ENCODE peak calls at places on chromosomes 16 and 17, in four cellular contexts. One of them, this sample, is unnamed. For H3K9me3, the result is how much of the 10 kb centered on the place peaks cover.

GRCh38 chr16:75389096-75389692 is 44.1 kb downstream of the CFDP1 start:
- DNase-seq in prostate gland: no peak
- DNase-seq in thyroid gland: no peak
- DNase-seq in ovary: no peak
- DNase-seq in this sample: no peak

GRCh38 chr17:65104541-65104940 is 32.6 kb upstream of the RGS9 start:
- DNase-seq in ovary: no peak
- DNase-seq in thyroid gland: no peak
- DNase-seq in prostate gland: no peak
- DNase-seq in this sample: no peak

GRCh38 chr17:30290696-30291570 is 811 bp downstream of the BLMH start:
- DNase-seq in prostate gland: peak
- DNase-seq in thyroid gland: peak
- DNase-seq in ovary: peak
- DNase-seq in this sample: peak

GRCh38 chr16:81445143-81445922 is 725 bp downstream of the CMIP start:
- DNase-seq in ovary: peak
- DNase-seq in prostate gland: no peak
- DNase-seq in thyroid gland: peak
- DNase-seq in this sample: peak

GRCh38 chr16:86428729-86429472 is 81.4 kb upstream of the FOXF1 start:
- DNase-seq in ovary: no peak
- DNase-seq in thyroid gland: no peak
- DNase-seq in prostate gland: no peak
- DNase-seq in this sample: peak

GRCh38 chr17:68821860-68822693 is 133.1 kb downstream of the ABCA8 start:
- DNase-seq in ovary: no peak
- DNase-seq in prostate gland: no peak
- DNase-seq in thyroid gland: no peak
- DNase-seq in this sample: peak

GRCh38 chr16:73092236-73092781 is 44.4 kb upstream of the ZFHX3 start:
- DNase-seq in thyroid gland: no peak
- DNase-seq in ovary: no peak
- DNase-seq in prostate gland: no peak
- DNase-seq in this sample: peak

GRCh38 chr17:17783825-17784598 is 52.8 kb downstream of the SREBF1 start:
- DNase-seq in thyroid gland: peak
- DNase-seq in ovary: peak
- DNase-seq in prostate gland: peak
- DNase-seq in this sample: peak

GRCh38 chr16:51034481-51035109 is 116.5 kb downstream of the SALL1 start:
- DNase-seq in prostate gland: no peak
- DNase-seq in thyroid gland: peak
- DNase-seq in ovary: no peak
- DNase-seq in this sample: no peak

GRCh38 chr16:31001507-31002251 is 8.8 kb downstream of the STX1B start:
- DNase-seq in thyroid gland: no peak
- DNase-seq in prostate gland: no peak
- DNase-seq in ovary: no peak
- DNase-seq in this sample: no peak

GRCh38 chr16:67277999-67278772 is 1.1 kb upstream of the PLEKHG4 start:
- DNase-seq in thyroid gland: no peak
- DNase-seq in prostate gland: no peak
- DNase-seq in ovary: no peak
- DNase-seq in this sample: peak

GRCh38 chr17:152860-153420 is 15.6 kb downstream of the SCGB1C2 start:
- DNase-seq in ovary: peak
- DNase-seq in prostate gland: no peak
- DNase-seq in thyroid gland: no peak
- DNase-seq in this sample: no peak

GRCh38 chr16:74990832-74991231 is 5.9 kb upstream of the WDR59 start:
- DNase-seq in thyroid gland: no peak
- DNase-seq in ovary: no peak
- DNase-seq in prostate gland: no peak
- DNase-seq in this sample: no peak

GRCh38 chr17:11495616-11496015 is 102.7 kb upstream of the DNAH9 start:
- DNase-seq in prostate gland: no peak
- DNase-seq in ovary: no peak
- DNase-seq in thyroid gland: no peak
- DNase-seq in this sample: peak

GRCh38 chr16:84449156-84450140 is 55.0 kb downstream of the MEAK7 start:
- DNase-seq in thyroid gland: no peak
- DNase-seq in prostate gland: peak
- DNase-seq in ovary: no peak
- DNase-seq in this sample: no peak

GRCh38 chr16:88570691-88571092 is 489 bp downstream of the ZC3H18 start:
- DNase-seq in ovary: no peak
- DNase-seq in prostate gland: no peak
- DNase-seq in thyroid gland: no peak
- DNase-seq in this sample: no peak

DNA sequence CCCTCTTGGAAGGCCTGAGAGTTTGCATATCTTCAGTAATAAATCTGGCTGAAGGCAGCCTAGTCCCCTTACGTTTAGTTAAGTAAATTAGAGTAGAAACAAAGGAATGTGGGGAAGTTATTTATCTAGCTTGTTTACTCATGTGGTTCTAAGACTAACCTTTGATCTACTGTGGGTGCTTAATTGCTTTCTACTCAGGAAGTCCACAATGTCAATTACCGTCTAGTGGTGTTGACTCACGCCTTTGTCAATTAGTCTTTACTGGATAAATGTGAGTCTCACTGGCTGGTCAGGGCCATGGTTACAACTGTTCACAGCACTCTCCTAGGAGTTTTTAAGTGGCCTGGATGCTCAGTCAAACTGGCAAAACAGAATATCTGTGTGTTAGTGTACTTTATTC is 2338.4 kb downstream of the TP53TG3F start:
- DNase-seq in ovary: no peak
- DNase-seq in thyroid gland: no peak
- DNase-seq in prostate gland: no peak
- DNase-seq in this sample: no peak
- H3K9me3 ChIP-seq in ovary: under half
- H3K9me3 ChIP-seq in thyroid gland: under half
- H3K9me3 ChIP-seq in prostate gland: under half
- H3K9me3 ChIP-seq in this sample: under half

DNA sequence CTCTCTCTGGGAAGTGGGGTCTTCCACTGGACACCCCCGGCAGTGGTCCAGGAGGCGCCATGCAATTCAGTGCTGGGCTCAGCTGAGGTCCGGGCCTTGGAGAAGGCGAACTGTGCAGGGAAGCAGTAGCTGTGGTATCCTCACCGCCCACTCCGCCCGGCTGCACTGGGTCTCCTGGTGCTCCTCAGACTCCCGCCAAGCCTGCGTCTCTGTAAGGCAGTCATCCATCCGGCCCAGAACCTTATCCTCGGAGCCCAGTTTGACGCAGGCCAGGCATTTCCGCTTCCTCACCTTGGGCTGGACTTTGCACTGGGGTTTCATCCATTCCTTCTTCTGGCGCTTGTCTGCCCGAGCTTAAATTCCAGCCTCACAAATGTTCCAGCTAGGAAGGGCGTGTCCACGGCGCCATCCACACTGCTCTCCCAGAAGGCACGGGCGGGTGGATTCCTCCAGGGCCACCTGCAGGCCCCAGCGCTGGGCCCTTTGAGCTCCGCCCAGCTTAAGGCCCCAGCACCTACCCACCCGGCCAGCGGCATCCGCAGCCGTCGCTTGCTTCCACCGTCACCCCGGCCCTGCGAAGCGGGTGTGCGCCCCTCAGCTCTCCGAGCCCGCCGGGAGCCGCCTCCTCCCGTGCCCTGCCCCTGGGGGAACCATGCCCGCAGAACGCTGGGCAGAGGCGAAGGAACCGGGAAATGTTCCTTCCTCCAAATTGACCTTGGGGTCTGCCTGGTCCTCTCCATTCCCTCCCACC is 1884.8 kb downstream of the TP53TG3F start:
- DNase-seq in prostate gland: no peak
- DNase-seq in ovary: no peak
- DNase-seq in thyroid gland: no peak
- DNase-seq in this sample: no peak
- H3K9me3 ChIP-seq in prostate gland: under half
- H3K9me3 ChIP-seq in ovary: under half
- H3K9me3 ChIP-seq in thyroid gland: under half
- H3K9me3 ChIP-seq in this sample: under half

DNA sequence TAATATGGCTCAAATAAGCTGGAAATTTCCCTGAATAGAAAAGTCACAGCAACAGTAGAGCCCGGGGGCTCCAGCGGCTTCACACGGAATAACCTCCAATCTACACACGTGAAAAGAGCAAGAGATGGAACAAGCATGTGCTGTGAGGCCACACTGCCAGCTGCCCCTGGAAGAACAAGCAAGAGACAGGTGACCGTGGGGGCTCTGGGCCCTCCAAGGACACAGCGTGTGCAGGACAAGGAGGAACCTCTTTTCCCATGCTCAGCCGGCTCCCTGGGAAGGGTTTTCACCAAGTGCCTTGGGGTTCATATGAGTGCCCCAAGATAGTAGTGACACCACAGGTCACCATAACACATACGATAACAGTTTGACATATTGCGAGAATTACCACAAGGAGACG is 110.2 kb upstream of the ZNF750 start:
- DNase-seq in prostate gland: no peak
- DNase-seq in ovary: peak
- DNase-seq in thyroid gland: no peak
- DNase-seq in this sample: no peak
- H3K9me3 ChIP-seq in prostate gland: under half
- H3K9me3 ChIP-seq in ovary: under half
- H3K9me3 ChIP-seq in thyroid gland: under half
- H3K9me3 ChIP-seq in this sample: under half

DNA sequence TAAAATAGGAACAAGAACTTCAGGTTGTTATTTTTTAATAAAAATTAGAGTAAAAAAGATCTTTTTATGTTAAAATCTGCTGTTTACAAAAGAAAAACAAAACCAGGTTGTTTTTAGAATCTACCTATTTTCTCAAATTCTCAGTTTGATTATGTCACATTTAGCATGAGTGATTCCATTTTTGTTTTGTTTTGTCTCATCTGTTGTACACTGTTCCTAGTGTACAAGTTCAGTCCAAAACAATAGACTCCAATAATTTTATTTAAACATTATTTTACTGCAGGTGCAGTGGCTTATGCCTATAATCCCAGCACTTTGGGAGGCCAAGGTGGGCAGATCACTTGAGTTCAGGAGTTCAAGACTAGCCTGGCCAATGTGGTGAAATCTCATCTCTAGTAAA is 2142.7 kb downstream of the TP53TG3F start:
- DNase-seq in thyroid gland: no peak
- DNase-seq in ovary: no peak
- DNase-seq in prostate gland: no peak
- DNase-seq in this sample: no peak
- H3K9me3 ChIP-seq in thyroid gland: under half
- H3K9me3 ChIP-seq in ovary: under half
- H3K9me3 ChIP-seq in prostate gland: under half
- H3K9me3 ChIP-seq in this sample: under half

GRCh38 chr16:35691057-35691456 is 2231.6 kb downstream of the TP53TG3F start:
- DNase-seq in prostate gland: no peak
- DNase-seq in thyroid gland: no peak
- DNase-seq in ovary: no peak
- DNase-seq in this sample: no peak
- H3K9me3 ChIP-seq in prostate gland: under half
- H3K9me3 ChIP-seq in thyroid gland: under half
- H3K9me3 ChIP-seq in ovary: under half
- H3K9me3 ChIP-seq in this sample: under half

DNA sequence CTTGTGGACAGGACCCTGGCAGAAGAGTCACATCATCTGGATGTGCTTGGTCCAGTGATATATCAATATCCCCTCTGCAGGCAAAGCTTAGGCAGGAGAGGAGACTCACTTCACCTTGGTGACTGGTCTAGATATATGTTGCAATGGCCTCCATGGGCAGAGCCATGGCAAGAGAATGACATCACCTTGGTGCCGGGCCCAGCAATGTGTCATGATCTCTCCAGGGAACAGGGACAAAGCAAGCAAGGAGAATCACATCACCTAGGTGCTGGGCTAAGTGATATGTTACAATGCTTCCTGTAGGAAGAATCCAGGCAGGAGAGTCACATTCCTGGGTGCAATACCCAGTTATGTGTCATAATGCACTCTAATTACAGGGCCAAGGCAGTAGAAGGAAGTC is 2106.2 kb downstream of the TP53TG3F start:
- DNase-seq in ovary: no peak
- DNase-seq in thyroid gland: no peak
- DNase-seq in prostate gland: no peak
- DNase-seq in this sample: no peak
- H3K9me3 ChIP-seq in ovary: under half
- H3K9me3 ChIP-seq in thyroid gland: under half
- H3K9me3 ChIP-seq in prostate gland: under half
- H3K9me3 ChIP-seq in this sample: under half

DNA sequence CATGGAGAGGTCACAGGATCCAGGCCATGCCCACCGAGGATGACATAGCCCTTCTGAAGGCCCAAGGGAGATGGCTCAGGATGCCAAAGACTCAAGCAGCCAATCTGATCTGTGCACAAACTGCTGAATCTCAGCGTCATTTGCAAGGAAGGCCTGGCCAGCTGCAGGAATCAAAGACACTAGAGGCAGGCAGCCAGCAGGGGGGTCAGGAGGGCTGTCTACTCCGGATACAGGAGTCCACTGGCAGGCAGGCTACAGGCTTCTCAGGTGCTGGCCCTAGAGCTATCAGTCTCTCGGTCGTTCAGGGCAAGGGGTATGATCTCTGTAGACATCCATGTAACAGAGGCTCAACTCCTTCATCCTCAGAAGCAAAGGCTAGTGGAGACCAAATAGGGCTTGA is 1735.3 kb downstream of the TP53TG3F start:
- DNase-seq in ovary: no peak
- DNase-seq in thyroid gland: no peak
- DNase-seq in prostate gland: no peak
- DNase-seq in this sample: no peak
- H3K9me3 ChIP-seq in ovary: under half
- H3K9me3 ChIP-seq in thyroid gland: under half
- H3K9me3 ChIP-seq in prostate gland: under half
- H3K9me3 ChIP-seq in this sample: under half

This sample was measured in SJCRH30.